ENCODE peak calls at places on chromosome 7, in five cellular contexts. W, Q, Y, H and L are unnamed samples. For H3K9me3, the result is how much of the 10 kb centered on the place peaks cover.

GRCh38 chr7:98054585-98054984 is 52.1 kb upstream of the LMTK2 start:
- DNase-seq in W (no peak), Q (peak), Y (no peak), H (no peak), L (no peak)

GRCh38 chr7:963236-964078 is 9.0 kb upstream of the ADAP1 start:
- DNase-seq in W (no peak), Q (no peak), Y (no peak), H (peak), L (no peak)

GRCh38 chr7:129188892-129189660 is 643 bp downstream of the SMO start:
- DNase-seq in W (no peak), Q (peak), Y (no peak), H (no peak), L (peak)

GRCh38 chr7:11155883-11156282 is 182.2 kb downstream of the PHF14 start:
- DNase-seq in W (no peak), Q (no peak), Y (no peak), H (no peak), L (no peak)

GRCh38 chr7:95322874-95323273 is 1.5 kb downstream of the PON1 start:
- DNase-seq in W (no peak), Q (no peak), Y (no peak), H (no peak), L (no peak)

GRCh38 chr7:100726998-100727761 is 6.2 kb upstream of the ZAN start:
- DNase-seq in W (no peak), Q (no peak), Y (no peak), H (no peak), L (no peak)

GRCh38 chr7:141366098-141366621 is 185.1 kb upstream of the AGK start:
- DNase-seq in W (no peak), Q (no peak), Y (no peak), H (no peak), L (peak)

GRCh38 chr7:158498443-158499108 is 89.0 kb downstream of the PTPRN2 start:
- DNase-seq in W (no peak), Q (peak), Y (no peak), H (no peak), L (no peak)

GRCh38 chr7:49766966-49767365 is 6.5 kb upstream of the VWC2 start:
- DNase-seq in W (no peak), Q (no peak), Y (no peak), H (no peak), L (no peak)

GRCh38 chr7:1755783-1756626 is 85.9 kb downstream of the ELFN1 start:
- DNase-seq in W (no peak), Q (no peak), Y (no peak), H (no peak), L (peak)

GRCh38 chr7:78197447-78197846 is 398.9 kb downstream of the PHTF2 start:
- DNase-seq in W (no peak), Q (no peak), Y (no peak), H (no peak), L (no peak)

GRCh38 chr7:100483101-100483727 is 513 bp upstream of the NYAP1 start:
- DNase-seq in W (peak), Q (peak), Y (peak), H (peak), L (peak)

GRCh38 chr7:39936786-39937185 is 13.3 kb upstream of the CDK13 start:
- DNase-seq in W (no peak), Q (no peak), Y (no peak), H (no peak), L (no peak)

GRCh38 chr7:55172881-55173609 is 154.2 kb downstream of the EGFR start:
- DNase-seq in W (no peak), Q (no peak), Y (no peak), H (no peak), L (no peak)

GRCh38 chr7:135088566-135088965 is 59.3 kb upstream of the TMEM140 start:
- DNase-seq in W (no peak), Q (no peak), Y (no peak), H (no peak), L (no peak)

GRCh38 chr7:103598326-103598905 is 152.4 kb upstream of the SLC26A5 start:
- DNase-seq in W (no peak), Q (no peak), Y (no peak), H (no peak), L (no peak)

GRCh38 chr7:42972703-42973500 is 40.7 kb downstream of the MRPL32 start:
- DNase-seq in W (peak), Q (peak), Y (no peak), H (peak), L (no peak)

GRCh38 chr7:100875356-100875751 is 451 bp downstream of the SRRT start:
- DNase-seq in W (no peak), Q (peak), Y (peak), H (no peak), L (no peak)

GRCh38 chr7:17501461-17502208 is 203.2 kb downstream of the AHR start:
- DNase-seq in W (no peak), Q (no peak), Y (no peak), H (no peak), L (no peak)

GRCh38 chr7:96997512-96998032 is 7.8 kb upstream of the DLX6 start:
- DNase-seq in W (no peak), Q (no peak), Y (no peak), H (no peak), L (peak)

GRCh38 chr7:82678259-82678658 is 234.7 kb upstream of the CACNA2D1 start:
- DNase-seq in W (no peak), Q (no peak), Y (no peak), H (no peak), L (no peak)

GRCh38 chr7:53397911-53398310 is 362.5 kb downstream of the POM121L12 start:
- DNase-seq in W (no peak), Q (no peak), Y (no peak), H (no peak), L (no peak)

GRCh38 chr7:26153823-26154783 is 2.1 kb downstream of the NFE2L3 start:
- DNase-seq in W (no peak), Q (no peak), Y (no peak), H (no peak), L (peak)

GRCh38 chr7:92747041-92747835 is 89.1 kb downstream of the CDK6 start:
- DNase-seq in W (no peak), Q (no peak), Y (no peak), H (no peak), L (no peak)

GRCh38 chr7:98470131-98470985 is 69.5 kb upstream of the BAIAP2L1 start:
- DNase-seq in W (peak), Q (peak), Y (no peak), H (peak), L (peak)

GRCh38 chr7:67625257-67625713 is 628.7 kb downstream of the TYW1 start:
- DNase-seq in W (peak), Q (peak), Y (no peak), H (peak), L (peak)

GRCh38 chr7:22563621-22564241 is 63.7 kb upstream of the STEAP1B start:
- DNase-seq in W (no peak), Q (no peak), Y (no peak), H (no peak), L (peak)

GRCh38 chr7:26664735-26665420 is 199.5 kb downstream of the SKAP2 start:
- DNase-seq in W (no peak), Q (peak), Y (peak), H (no peak), L (no peak)

GRCh38 chr7:142319970-142320369 is 62.1 kb upstream of the PRSS58 start:
- DNase-seq in W (no peak), Q (no peak), Y (peak), H (no peak), L (peak)

GRCh38 chr7:41438919-41439882 is 263.7 kb downstream of the INHBA start:
- DNase-seq in W (no peak), Q (no peak), Y (no peak), H (no peak), L (peak)

GRCh38 chr7:30996261-30996660 is 32.5 kb downstream of the GHRHR start:
- DNase-seq in W (no peak), Q (no peak), Y (no peak), H (no peak), L (no peak)

GRCh38 chr7:157352506-157352905 is 15.7 kb downstream of the DNAJB6 start:
- DNase-seq in W (no peak), Q (no peak), Y (no peak), H (no peak), L (no peak)
- H3K27ac ChIP-seq in W (no peak), Q (no peak), Y (peak), H (no peak), L (no peak)

GRCh38 chr7:36203081-36203775 is 50.2 kb downstream of the EEPD1 start:
- DNase-seq in W (no peak), Q (no peak), Y (no peak), H (no peak), L (peak)

GRCh38 chr7:36204044-36204663 is 51.1 kb downstream of the EEPD1 start:
- DNase-seq in W (no peak), Q (no peak), Y (no peak), H (no peak), L (no peak)

GRCh38 chr7:36205844-36206243 is 52.8 kb downstream of the EEPD1 start:
- DNase-seq in W (no peak), Q (no peak), Y (no peak), H (no peak), L (peak)

GRCh38 chr7:36207451-36208291 is 54.6 kb downstream of the EEPD1 start:
- DNase-seq in W (peak), Q (peak), Y (no peak), H (peak), L (peak)

DNA sequence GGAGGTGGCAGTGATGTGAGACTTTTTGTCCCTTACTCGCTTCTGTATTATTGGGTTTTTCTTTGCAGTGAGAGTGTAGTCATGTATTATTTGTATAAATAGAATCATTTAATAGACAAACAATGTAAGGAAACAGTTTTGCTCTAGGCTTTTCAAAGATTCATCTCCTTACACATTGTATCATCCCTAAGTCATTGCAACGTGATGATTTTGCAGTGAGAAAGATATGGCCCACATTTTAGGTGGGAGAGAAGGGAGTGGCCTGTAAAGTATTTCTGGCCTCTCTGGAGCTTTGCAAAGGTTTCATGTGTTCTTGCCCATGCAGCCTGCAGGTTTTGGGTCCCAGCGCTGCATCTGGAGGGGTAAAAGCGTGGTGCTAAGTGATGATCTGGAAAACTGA is 52.2 kb downstream of the EEPD1 start:
- DNase-seq in W (no peak), Q (no peak), Y (no peak), H (no peak), L (peak)
- H3K9me3 ChIP-seq in W (under half), Q (under half), Y (under half), H (under half), L (under half)

DNA sequence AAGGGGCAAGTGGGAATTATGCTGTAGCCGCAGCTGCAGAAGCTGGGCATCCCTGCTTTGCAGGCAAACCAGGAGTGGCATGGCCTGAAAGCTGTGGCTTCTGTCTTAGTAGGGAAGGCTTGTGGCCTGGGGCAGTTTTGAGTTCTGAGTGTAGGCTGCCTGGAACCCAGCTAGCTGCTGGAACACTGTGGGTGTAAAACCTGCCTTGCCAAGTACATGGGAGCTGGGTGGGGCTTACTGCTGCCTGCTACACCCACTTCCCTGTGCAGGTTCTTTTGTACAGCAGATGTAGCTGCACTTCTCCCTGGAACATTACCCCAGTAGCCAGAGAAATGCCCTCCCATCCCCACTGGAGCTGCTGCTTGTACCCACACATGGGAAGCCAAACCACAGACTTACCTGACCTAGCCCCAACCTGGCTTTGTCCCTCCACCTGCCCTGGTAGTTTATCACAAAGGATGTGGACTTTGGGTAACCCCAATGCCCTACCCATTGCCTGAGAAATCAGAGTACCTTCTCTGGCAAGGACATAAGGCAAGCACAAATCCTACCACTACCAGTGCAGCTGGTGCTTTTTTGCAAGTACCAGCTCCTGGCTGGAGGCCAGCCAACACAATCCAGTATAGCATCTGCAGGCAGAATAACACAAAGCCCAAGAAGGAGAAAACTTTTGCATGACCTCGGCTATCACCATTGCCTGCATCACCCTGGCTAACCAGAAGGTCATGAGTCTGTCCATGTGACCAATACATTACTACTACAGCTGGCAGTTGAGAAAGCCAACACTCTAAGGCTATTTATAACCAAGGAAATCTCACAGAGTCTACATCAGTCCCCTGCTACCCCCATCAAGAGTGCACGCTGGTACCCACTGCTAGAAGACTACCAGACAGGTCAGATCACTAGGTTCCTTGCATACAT is 26.5 kb upstream of the PPP1R3A start:
- DNase-seq in W (no peak), Q (no peak), Y (no peak), H (no peak), L (no peak)
- H3K27ac ChIP-seq in W (no peak), Q (no peak), Y (no peak), H (no peak), L (no peak)

GRCh38 chr7:5065107-5065407 is 19.4 kb downstream of the RBAK start:
- DNase-seq in W (no peak), Q (no peak), Y (no peak), H (no peak), L (no peak)

GRCh38 chr7:5063698-5064097 is 18.0 kb downstream of the RBAK start:
- DNase-seq in W (no peak), Q (no peak), Y (no peak), H (no peak), L (no peak)

GRCh38 chr7:5070206-5070605 is 24.5 kb downstream of the RBAK start:
- DNase-seq in W (no peak), Q (no peak), Y (no peak), H (no peak), L (no peak)

GRCh38 chr7:5064391-5065106 is 18.9 kb downstream of the RBAK start:
- DNase-seq in W (no peak), Q (no peak), Y (no peak), H (no peak), L (no peak)
- H3K9me3 ChIP-seq in W (under half), Q (half or more), Y (half or more), H (under half), L (half or more)

DNA sequence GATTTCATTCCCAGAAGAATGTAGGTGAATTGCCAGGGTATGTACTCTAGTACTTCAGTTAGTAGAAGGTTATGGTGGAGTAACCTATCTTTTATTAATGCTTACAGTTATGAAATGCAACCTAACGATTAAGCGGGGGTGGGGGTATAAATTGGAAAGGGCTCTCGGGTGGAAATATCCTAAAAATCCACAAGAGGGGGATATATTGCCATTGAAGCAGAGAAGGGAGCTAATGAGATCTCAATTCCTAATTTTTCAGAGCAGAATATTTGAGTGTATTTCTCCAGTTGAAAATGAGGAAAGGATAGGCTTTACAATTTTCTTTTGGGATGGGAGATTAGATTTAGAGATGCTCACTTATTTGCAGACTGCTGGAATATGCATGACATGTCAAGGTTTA is 90.8 kb downstream of the DNAJB9 start:
- DNase-seq in W (no peak), Q (peak), Y (no peak), H (no peak), L (no peak)
- H3K27ac ChIP-seq in W (no peak), Q (no peak), Y (no peak), H (no peak), L (no peak)